ENCODE peak calls at places on chromosomes 6 and 20, in nine cellular contexts. T, L, C, J, Z, Q, R, F and X are unnamed samples.

GRCh38 chr20:35246723-35247122 is 20.2 kb downstream of the MMP24 start:
- DNase-seq in T (no peak), L (no peak), C (no peak), J (no peak), Z (no peak), Q (no peak), R (no peak), F (no peak), X (no peak)

GRCh38 chr6:7414811-7415210 is 25.2 kb downstream of the RIOK1 start:
- DNase-seq in T (peak; percentile 58), L (no peak), C (no peak), J (no peak), Z (no peak), Q (no peak), R (no peak), F (no peak), X (no peak)

GRCh38 chr6:161219336-161220079 is 54.4 kb downstream of the AGPAT4 start:
- DNase-seq in T (no peak), L (no peak), C (no peak), J (no peak), Z (no peak), Q (no peak), R (no peak), F (no peak), X (no peak)

GRCh38 chr6:140905050-140905449 is 1227.7 kb upstream of the GJE1 start:
- DNase-seq in T (no peak), L (no peak), C (no peak), J (no peak), Z (no peak), Q (no peak), R (no peak), F (no peak), X (no peak)

GRCh38 chr20:20410678-20411077 is 42.8 kb downstream of the INSM1 start:
- DNase-seq in T (no peak), L (no peak), C (peak; percentile 27), J (peak; percentile 22), Z (peak; percentile 67), Q (no peak), R (peak; percentile 91), F (no peak), X (no peak)

GRCh38 chr20:51028616-51029263 is 5.8 kb upstream of the KCNG1 start:
- DNase-seq in T (peak; percentile 11), L (no peak), C (no peak), J (no peak), Z (no peak), Q (no peak), R (no peak), F (no peak), X (no peak)

GRCh38 chr6:138194221-138194620 is 24.1 kb downstream of the PBOV1 start:
- DNase-seq in T (no peak), L (peak; percentile 78), C (no peak), J (no peak), Z (no peak), Q (no peak), R (no peak), F (no peak), X (no peak)

GRCh38 chr6:7047966-7048365 is 59.8 kb upstream of the RREB1 start:
- DNase-seq in T (peak; percentile 55), L (no peak), C (no peak), J (no peak), Z (no peak), Q (no peak), R (no peak), F (no peak), X (no peak)

GRCh38 chr6:151885234-151885633 is 77.8 kb downstream of the ESR1 start:
- DNase-seq in T (peak; percentile 72), L (no peak), C (no peak), J (no peak), Z (no peak), Q (no peak), R (no peak), F (no peak), X (no peak)

GRCh38 chr6:36851149-36851614 is 11.9 kb upstream of the CPNE5 start:
- DNase-seq in T (peak; percentile 80), L (no peak), C (no peak), J (no peak), Z (peak; percentile 48), Q (no peak), R (peak; percentile 82), F (no peak), X (no peak)

GRCh38 chr20:23541330-23541729 is 27.0 kb downstream of the CST9L start:
- DNase-seq in T (peak; percentile 60), L (no peak), C (no peak), J (no peak), Z (no peak), Q (no peak), R (no peak), F (no peak), X (no peak)

GRCh38 chr20:46367967-46368901 is 38.2 kb downstream of the ELMO2 start:
- DNase-seq in T (peak; percentile 90), L (no peak), C (no peak), J (no peak), Z (peak; percentile 82), Q (no peak), R (no peak), F (no peak), X (no peak)

GRCh38 chr6:139970591-139970991 is 596.1 kb upstream of the CITED2 start:
- DNase-seq in T (peak; percentile 51), L (no peak), C (no peak), J (no peak), Z (no peak), Q (no peak), R (no peak), F (no peak), X (no peak)

GRCh38 chr20:10524034-10524476 is 89.0 kb downstream of the SLX4IP start:
- DNase-seq in T (no peak), L (no peak), C (peak; percentile 57), J (peak; percentile 15), Z (peak; percentile 70), Q (no peak), R (peak; percentile 51), F (peak; percentile 50), X (no peak)

GRCh38 chr20:21780528-21780927 is 75.1 kb downstream of the PAX1 start:
- DNase-seq in T (no peak), L (no peak), C (no peak), J (no peak), Z (no peak), Q (no peak), R (no peak), F (no peak), X (no peak)

GRCh38 chr20:44422083-44422482 is 53.6 kb upstream of the TTPAL start:
- DNase-seq in T (peak; percentile 86), L (no peak), C (no peak), J (no peak), Z (no peak), Q (no peak), R (no peak), F (no peak), X (no peak)

GRCh38 chr6:84764332-84765049 is at the start of gene TBX18:
- DNase-seq in T (no peak), L (peak; percentile 74), C (peak; percentile 71), J (peak; percentile 85), Z (peak; percentile 94), Q (peak; percentile 94), R (peak; percentile 95), F (peak; percentile 90), X (no peak)

DNA sequence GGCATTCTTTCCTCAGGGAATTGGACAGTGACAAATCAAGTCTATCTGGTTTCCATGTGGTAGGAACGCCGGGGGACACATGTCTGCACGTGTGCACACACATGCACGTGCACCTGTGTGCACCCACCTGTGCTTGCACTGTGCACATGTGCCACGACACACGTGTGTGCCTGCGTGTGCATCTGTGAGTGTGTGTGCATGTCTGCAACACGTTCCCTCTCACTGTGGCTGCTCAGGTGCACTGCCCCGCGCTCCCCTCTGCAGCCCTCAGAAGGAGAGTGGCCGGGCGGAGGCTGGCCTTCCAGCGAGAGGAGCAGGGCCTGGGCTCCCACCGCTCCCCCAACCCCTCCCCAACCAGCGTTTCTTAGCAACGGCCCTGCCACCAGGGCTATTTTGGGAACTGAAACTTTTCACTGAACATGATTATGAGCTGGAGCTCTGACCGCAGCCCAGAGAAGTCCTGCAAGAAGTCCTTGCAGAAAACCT is 147.8 kb downstream of the PHACTR3 start:
- DNase-seq in T (no peak), L (no peak), C (no peak), J (no peak), Z (no peak), Q (no peak), R (no peak), F (no peak), X (no peak)
- H3K9me3 ChIP-seq in T (no peaks in the 10 kb centered on the region), L (no peaks in the 10 kb centered on the region), C (no peaks in the 10 kb centered on the region), J (no peaks in the 10 kb centered on the region), Z (no peaks in the 10 kb centered on the region), Q (no peaks in the 10 kb centered on the region), R (no peaks in the 10 kb centered on the region), F (no peaks in the 10 kb centered on the region), X (no peaks in the 10 kb centered on the region)

GRCh38 chr20:59775221-59776055 is 158.0 kb downstream of the SYCP2 start:
- DNase-seq in T (no peak), L (no peak), C (no peak), J (no peak), Z (no peak), Q (no peak), R (no peak), F (peak; percentile 18), X (no peak)
- H3K9me3 ChIP-seq in T (no peaks in the 10 kb centered on the region), L (no peaks in the 10 kb centered on the region), C (no peaks in the 10 kb centered on the region), J (no peaks in the 10 kb centered on the region), Z (no peaks in the 10 kb centered on the region), Q (no peaks in the 10 kb centered on the region), R (no peaks in the 10 kb centered on the region), F (no peaks in the 10 kb centered on the region), X (no peaks in the 10 kb centered on the region)

DNA sequence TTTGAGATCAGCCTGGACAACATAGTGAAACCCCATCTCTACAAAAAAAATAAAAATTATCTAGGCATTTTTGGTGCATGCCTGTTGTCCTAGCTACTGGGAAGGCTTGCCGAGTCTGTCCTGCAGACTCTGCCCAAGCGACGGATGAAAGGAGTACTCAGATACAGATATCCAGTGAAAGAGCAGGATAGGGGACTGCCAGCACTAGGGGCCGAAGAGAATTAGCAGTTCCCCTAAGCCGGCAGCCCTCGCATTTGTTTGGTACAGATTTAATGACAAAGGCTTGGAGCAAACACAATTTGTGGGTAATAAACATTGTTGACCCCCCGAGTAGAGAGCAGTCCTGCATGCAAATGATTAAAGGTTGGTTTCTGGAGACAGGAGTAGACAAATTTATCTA is 5.4 kb upstream of the TBC1D20 start:
- DNase-seq in T (no peak), L (no peak), C (no peak), J (no peak), Z (no peak), Q (no peak), R (no peak), F (no peak), X (no peak)
- H3K9me3 ChIP-seq in T (no peaks in the 10 kb centered on the region), L (no peaks in the 10 kb centered on the region), C (no peaks in the 10 kb centered on the region), J (peaks cover 34% of the 10 kb centered on the region), Z (no peaks in the 10 kb centered on the region), Q (no peaks in the 10 kb centered on the region), R (no peaks in the 10 kb centered on the region), F (no peaks in the 10 kb centered on the region), X (peaks cover 4% of the 10 kb centered on the region)

GRCh38 chr6:53557005-53557715 is 12.3 kb upstream of the GCLC start:
- DNase-seq in T (no peak), L (no peak), C (no peak), J (no peak), Z (no peak), Q (no peak), R (no peak), F (no peak), X (no peak)
- H3K9me3 ChIP-seq in T (peaks cover 36% of the 10 kb centered on the region), L (no peaks in the 10 kb centered on the region), C (no peaks in the 10 kb centered on the region), J (peaks cover 42% of the 10 kb centered on the region), Z (no peaks in the 10 kb centered on the region), Q (no peaks in the 10 kb centered on the region), R (no peaks in the 10 kb centered on the region), F (peaks cover 10% of the 10 kb centered on the region), X (no peaks in the 10 kb centered on the region)